ENCODE peak calls at places on chromosomes 12 and 14, in five cellular contexts. X is lung, Q is endothelial cell of umbilical vein, V is tibial artery, E is left ventricle myocardium inferior. F is an unnamed sample.

GRCh38 chr12:113088971-113089756 is 32.6 kb downstream of the DTX1 start:
- DNase-seq in Q (no peak), E (no peak), X (no peak), V (no peak), F (peak; percentile 76)

GRCh38 chr14:23575086-23575485 is 3.5 kb downstream of the JPH4 start:
- DNase-seq in V (no peak), E (no peak), X (no peak), Q (no peak), F (no peak)

GRCh38 chr14:104211741-104212140 is 73.4 kb downstream of the KIF26A start:
- DNase-seq in Q (no peak), X (no peak), E (no peak), V (no peak), F (no peak)

GRCh38 chr14:52015411-52016030 is 26.2 kb downstream of the RTRAF start:
- DNase-seq in V (no peak), Q (peak; percentile 51), X (no peak), E (no peak), F (no peak)

GRCh38 chr12:1207276-1207675 is 216.3 kb downstream of the ERC1 start:
- DNase-seq in V (no peak), X (no peak), E (no peak), Q (no peak), F (no peak)

GRCh38 chr14:30298266-30298795 is 260.6 kb upstream of the G2E3 start:
- DNase-seq in Q (no peak), E (no peak), X (no peak), V (no peak), F (no peak)

GRCh38 chr12:79098530-79098929 is 234.0 kb downstream of the SYT1 start:
- DNase-seq in Q (no peak), E (no peak), X (no peak), V (no peak), F (no peak)

GRCh38 chr14:33702293-33702692 is 248.6 kb downstream of the EGLN3 start:
- DNase-seq in Q (no peak), E (no peak), X (no peak), V (no peak), F (no peak)

GRCh38 chr14:75495399-75495798 is 26.9 kb upstream of the BATF start:
- DNase-seq in X (no peak), E (no peak), Q (no peak), V (no peak), F (peak; percentile 65)

GRCh38 chr12:72974954-72975555 is 702.9 kb downstream of the TRHDE start:
- DNase-seq in X (no peak), E (no peak), Q (no peak), V (no peak), F (no peak)

GRCh38 chr14:65412881-65413738 is 580 bp downstream of the FUT8 start:
- DNase-seq in E (peak; percentile 14), V (no peak), Q (peak; percentile 65), X (peak; percentile 64), F (peak; percentile 86)

GRCh38 chr12:133251732-133252131 is 16.1 kb upstream of the ANHX start:
- DNase-seq in Q (no peak), V (no peak), E (no peak), X (no peak), F (no peak)

GRCh38 chr14:90400904-90401561 is 4.2 kb downstream of the CALM1 start:
- DNase-seq in Q (no peak), E (no peak), X (no peak), V (no peak), F (no peak)

GRCh38 chr12:5523396-5524115 is 91.6 kb downstream of the NTF3 start:
- DNase-seq in X (no peak), E (no peak), V (no peak), Q (no peak), F (no peak)

GRCh38 chr12:92735131-92735721 is 32.4 kb downstream of the PLEKHG7 start:
- DNase-seq in E (no peak), X (no peak), V (no peak), Q (peak; percentile 94), F (no peak)
- TF ChIP-seq CTCF in E (peak; percentile 14), X (no peak), V (no peak), Q (no peak), F (no peak)

GRCh38 chr14:70585221-70585620 is 15.2 kb downstream of the MED6 start:
- DNase-seq in V (no peak), Q (no peak), X (no peak), E (no peak), F (no peak)
- TF ChIP-seq CTCF in V (no peak), Q (no peak), X (no peak), E (no peak), F (no peak)

GRCh38 chr12:56222531-56222895 is 791 bp upstream of the RNF41 start:
- DNase-seq in X (no peak), Q (no peak), V (no peak), E (no peak), F (no peak)

GRCh38 chr12:56221233-56221756 is 427 bp downstream of the RNF41 start:
- DNase-seq in E (peak; percentile 59), X (peak; percentile 65), V (peak; percentile 88), Q (peak; percentile 70), F (no peak)

GRCh38 chr12:56220611-56221232 is 1.0 kb downstream of the RNF41 start:
- DNase-seq in E (no peak), X (no peak), Q (peak; percentile 51), V (no peak), F (peak; percentile 41)

GRCh38 chr12:56223571-56224101 is 506 bp upstream of the NABP2 start:
- DNase-seq in X (no peak), E (no peak), V (no peak), Q (no peak), F (no peak)

DNA sequence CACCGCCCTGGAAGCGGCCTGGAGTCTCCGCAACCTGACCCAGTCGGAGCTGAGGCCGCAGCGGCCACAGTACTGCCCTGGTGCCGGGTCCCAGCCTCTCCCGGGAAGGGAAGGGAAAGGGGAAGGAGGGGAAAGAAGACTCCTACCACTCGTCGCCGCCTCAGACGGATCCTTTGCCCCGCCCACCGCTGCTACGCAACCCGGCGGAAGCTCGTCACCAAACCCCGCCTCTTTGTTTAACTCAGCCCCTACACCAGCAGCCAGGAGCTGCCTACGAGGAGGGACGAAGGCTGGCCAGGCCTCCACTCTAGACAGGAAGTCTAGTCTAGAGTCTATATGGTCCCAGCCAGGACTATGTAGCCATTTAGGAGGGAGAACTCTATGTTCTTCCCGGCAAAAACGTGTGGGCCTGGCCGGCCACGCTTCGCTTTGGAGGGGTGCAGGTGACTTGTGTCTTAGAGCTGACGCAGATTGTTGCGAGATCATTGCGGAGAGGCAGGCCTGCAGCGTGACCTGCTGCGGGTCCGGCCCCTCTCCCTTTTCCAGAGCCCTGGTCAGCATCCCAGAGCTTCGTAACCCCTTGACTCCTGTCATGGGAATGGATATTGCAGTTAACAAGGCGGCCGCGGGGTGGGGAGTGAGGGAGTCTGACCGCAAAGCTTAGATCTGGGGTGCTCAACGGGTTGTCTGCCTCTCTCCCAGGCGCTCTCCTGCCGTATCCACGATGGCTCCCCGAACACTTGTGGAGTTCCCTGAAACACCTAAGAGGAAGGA is at the start of gene RNF41:
- DNase-seq in Q (peak; percentile 98), E (peak; percentile 97), X (peak; percentile 97), V (peak; percentile 99), F (peak; percentile 96)
- TF ChIP-seq CTCF in Q (peak; percentile 25), E (no peak), X (no peak), V (peak; percentile 36), F (no peak)

GRCh38 chr12:121224591-121224990 is 14.7 kb downstream of the P2RX4 start:
- DNase-seq in X (no peak), E (no peak), Q (no peak), V (no peak), F (no peak)

GRCh38 chr12:121230538-121230907 is 20.6 kb downstream of the P2RX4 start:
- DNase-seq in X (no peak), V (no peak), Q (no peak), E (no peak), F (no peak)

GRCh38 chr12:121226399-121226798 is 16.5 kb downstream of the P2RX4 start:
- DNase-seq in X (no peak), V (no peak), E (no peak), Q (no peak), F (no peak)

GRCh38 chr12:121228919-121229650 is 19.2 kb downstream of the P2RX4 start:
- DNase-seq in Q (no peak), E (no peak), X (no peak), V (no peak), F (no peak)

GRCh38 chr12:121227294-121227693 is 17.4 kb downstream of the P2RX4 start:
- DNase-seq in Q (no peak), X (peak; percentile 72), E (no peak), V (no peak), F (peak; percentile 94)
- TF ChIP-seq CTCF in Q (no peak), X (no peak), E (no peak), V (no peak), F (peak; percentile 17)

GRCh38 chr12:54381136-54381535 is 3.4 kb downstream of the ZNF385A start:
- DNase-seq in E (no peak), Q (no peak), V (no peak), X (no peak), F (no peak)

GRCh38 chr12:54386781-54387467 is 2.4 kb upstream of the ZNF385A start:
- DNase-seq in E (no peak), X (no peak), Q (no peak), V (no peak), F (no peak)

GRCh38 chr12:54385251-54385914 is 850 bp upstream of the ZNF385A start:
- DNase-seq in E (peak; percentile 32), X (no peak), V (no peak), Q (no peak), F (peak; percentile 47)

GRCh38 chr12:54383041-54383609 is 1.4 kb downstream of the ZNF385A start:
- DNase-seq in Q (peak; percentile 42), V (no peak), X (no peak), E (no peak), F (no peak)

GRCh38 chr12:54384591-54385041 is at the start of gene ZNF385A:
- DNase-seq in Q (no peak), X (no peak), E (peak; percentile 33), V (no peak), F (peak; percentile 45)
- TF ChIP-seq CTCF in Q (no peak), X (no peak), E (no peak), V (no peak), F (no peak)

DNA sequence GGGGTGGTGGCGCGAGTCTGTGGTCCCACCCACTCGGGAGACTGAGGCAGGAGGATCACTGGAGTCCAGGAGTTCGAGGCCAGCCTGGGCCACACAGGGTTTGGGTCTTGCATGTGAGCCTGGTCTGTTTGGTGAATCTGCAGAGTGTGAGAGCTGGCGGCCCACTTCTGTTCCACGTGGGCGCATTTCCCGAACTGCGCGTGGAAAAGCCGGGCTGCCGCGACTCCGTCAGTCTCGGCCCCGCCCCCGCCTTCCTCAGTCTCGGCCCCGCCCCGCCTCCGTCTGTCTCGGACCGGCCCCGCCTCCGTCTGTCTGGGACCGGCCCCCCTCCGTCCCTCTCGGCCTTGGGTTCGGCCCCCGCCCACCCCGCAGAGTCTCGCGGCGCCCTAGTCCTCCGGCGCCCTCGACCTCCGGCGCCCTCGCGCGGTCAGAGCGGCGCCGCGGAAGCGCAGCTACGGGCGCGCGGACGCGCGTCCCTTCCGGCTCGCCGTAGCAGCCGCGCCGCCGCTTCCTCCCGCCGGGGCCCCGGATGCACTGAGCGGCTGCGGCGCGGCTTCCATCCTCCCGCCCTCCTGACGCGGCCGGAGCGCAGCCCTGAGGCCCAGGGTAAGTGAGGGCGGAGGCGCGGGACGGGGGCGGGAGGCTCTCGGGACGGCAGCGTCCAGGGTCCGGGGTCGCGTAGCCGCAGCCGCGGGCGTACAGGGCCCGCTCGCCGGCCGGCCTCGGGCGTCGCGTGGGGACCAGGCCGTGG is at the start of gene EP400:
- DNase-seq in X (peak; percentile 95), Q (peak; percentile 92), E (peak; percentile 98), V (peak; percentile 98), F (peak; percentile 97)
- TF ChIP-seq CTCF in X (peak; percentile 35), Q (peak; percentile 27), E (peak; percentile 61), V (peak; percentile 55), F (peak; percentile 67)

F was measured in GM12865.